ENCODE peak calls at places on chromosomes 6 and 20, in nine cellular contexts. One of them, this sample, is unnamed.

GRCh38 chr20:56893206-56893605 is 264.1 kb downstream of the TFAP2C start:
- DNase-seq in mammary epithelial cell: no peak
- DNase-seq in ovary: no peak
- DNase-seq in psoas muscle: no peak
- DNase-seq in stomach: no peak
- DNase-seq in stimulated activated CD4-positive, alpha-beta T cell treated with anti-CD3 and anti-CD28 coated beads, TNF-alpha, amount 100 ng/mL, for 4 hours: no peak
- DNase-seq in SK-N-SH: no peak
- DNase-seq in heart left ventricle: no peak
- DNase-seq in GM13977: no peak
- DNase-seq in this sample: no peak

GRCh38 chr20:24863356-24863755 is 85.7 kb upstream of the CST7 start:
- DNase-seq in mammary epithelial cell: peak
- DNase-seq in ovary: no peak
- DNase-seq in psoas muscle: no peak
- DNase-seq in stomach: no peak
- DNase-seq in stimulated activated CD4-positive, alpha-beta T cell treated with anti-CD3 and anti-CD28 coated beads, TNF-alpha, amount 100 ng/mL, for 4 hours: no peak
- DNase-seq in SK-N-SH: no peak
- DNase-seq in heart left ventricle: no peak
- DNase-seq in GM13977: no peak
- DNase-seq in this sample: peak

GRCh38 chr20:20786428-20786827 is 74.0 kb upstream of the RALGAPA2 start:
- DNase-seq in mammary epithelial cell: no peak
- DNase-seq in ovary: no peak
- DNase-seq in psoas muscle: no peak
- DNase-seq in stomach: no peak
- DNase-seq in stimulated activated CD4-positive, alpha-beta T cell treated with anti-CD3 and anti-CD28 coated beads, TNF-alpha, amount 100 ng/mL, for 4 hours: no peak
- DNase-seq in SK-N-SH: no peak
- DNase-seq in heart left ventricle: no peak
- DNase-seq in GM13977: no peak
- DNase-seq in this sample: no peak

GRCh38 chr6:121794630-121795029 is 359.2 kb downstream of the GJA1 start:
- DNase-seq in mammary epithelial cell: peak
- DNase-seq in ovary: no peak
- DNase-seq in psoas muscle: no peak
- DNase-seq in stomach: no peak
- DNase-seq in stimulated activated CD4-positive, alpha-beta T cell treated with anti-CD3 and anti-CD28 coated beads, TNF-alpha, amount 100 ng/mL, for 4 hours: no peak
- DNase-seq in SK-N-SH: no peak
- DNase-seq in heart left ventricle: no peak
- DNase-seq in GM13977: no peak
- DNase-seq in this sample: peak

GRCh38 chr20:37323985-37324384 is 22.0 kb upstream of the SRC start:
- DNase-seq in mammary epithelial cell: peak
- DNase-seq in ovary: no peak
- DNase-seq in psoas muscle: no peak
- DNase-seq in stomach: no peak
- DNase-seq in stimulated activated CD4-positive, alpha-beta T cell treated with anti-CD3 and anti-CD28 coated beads, TNF-alpha, amount 100 ng/mL, for 4 hours: no peak
- DNase-seq in SK-N-SH: no peak
- DNase-seq in heart left ventricle: no peak
- DNase-seq in GM13977: no peak
- DNase-seq in this sample: peak

GRCh38 chr6:49541210-49541724 is 9.2 kb upstream of the C6orf141 start:
- DNase-seq in mammary epithelial cell: peak
- DNase-seq in ovary: no peak
- DNase-seq in psoas muscle: no peak
- DNase-seq in stomach: no peak
- DNase-seq in stimulated activated CD4-positive, alpha-beta T cell treated with anti-CD3 and anti-CD28 coated beads, TNF-alpha, amount 100 ng/mL, for 4 hours: no peak
- DNase-seq in SK-N-SH: no peak
- DNase-seq in heart left ventricle: no peak
- DNase-seq in GM13977: no peak
- DNase-seq in this sample: peak

GRCh38 chr20:37379967-37380828 is 34.3 kb downstream of the SRC start:
- DNase-seq in mammary epithelial cell: no peak
- DNase-seq in ovary: no peak
- DNase-seq in psoas muscle: no peak
- DNase-seq in stomach: no peak
- DNase-seq in stimulated activated CD4-positive, alpha-beta T cell treated with anti-CD3 and anti-CD28 coated beads, TNF-alpha, amount 100 ng/mL, for 4 hours: no peak
- DNase-seq in SK-N-SH: peak
- DNase-seq in heart left ventricle: no peak
- DNase-seq in GM13977: no peak
- DNase-seq in this sample: peak

GRCh38 chr6:154356118-154356517 is 485 bp downstream of the IPCEF1 start:
- DNase-seq in mammary epithelial cell: no peak
- DNase-seq in ovary: no peak
- DNase-seq in psoas muscle: no peak
- DNase-seq in stomach: no peak
- DNase-seq in stimulated activated CD4-positive, alpha-beta T cell treated with anti-CD3 and anti-CD28 coated beads, TNF-alpha, amount 100 ng/mL, for 4 hours: no peak
- DNase-seq in SK-N-SH: no peak
- DNase-seq in heart left ventricle: no peak
- DNase-seq in GM13977: no peak
- DNase-seq in this sample: no peak

GRCh38 chr6:43909474-43910148 is 139.6 kb downstream of the VEGFA start:
- DNase-seq in mammary epithelial cell: no peak
- DNase-seq in ovary: no peak
- DNase-seq in psoas muscle: no peak
- DNase-seq in stomach: no peak
- DNase-seq in stimulated activated CD4-positive, alpha-beta T cell treated with anti-CD3 and anti-CD28 coated beads, TNF-alpha, amount 100 ng/mL, for 4 hours: no peak
- DNase-seq in SK-N-SH: no peak
- DNase-seq in heart left ventricle: peak
- DNase-seq in GM13977: no peak
- DNase-seq in this sample: no peak

GRCh38 chr20:4585104-4585753 is 136.5 kb upstream of the PRND start:
- DNase-seq in mammary epithelial cell: peak
- DNase-seq in ovary: no peak
- DNase-seq in psoas muscle: no peak
- DNase-seq in stomach: no peak
- DNase-seq in stimulated activated CD4-positive, alpha-beta T cell treated with anti-CD3 and anti-CD28 coated beads, TNF-alpha, amount 100 ng/mL, for 4 hours: no peak
- DNase-seq in SK-N-SH: no peak
- DNase-seq in heart left ventricle: no peak
- DNase-seq in GM13977: no peak
- DNase-seq in this sample: peak

GRCh38 chr20:10469599-10469998 is 34.5 kb downstream of the SLX4IP start:
- DNase-seq in mammary epithelial cell: peak
- DNase-seq in ovary: no peak
- DNase-seq in psoas muscle: peak
- DNase-seq in stomach: no peak
- DNase-seq in stimulated activated CD4-positive, alpha-beta T cell treated with anti-CD3 and anti-CD28 coated beads, TNF-alpha, amount 100 ng/mL, for 4 hours: no peak
- DNase-seq in SK-N-SH: peak
- DNase-seq in heart left ventricle: no peak
- DNase-seq in GM13977: peak
- DNase-seq in this sample: peak

GRCh38 chr6:146944809-146945208 is 259.4 kb upstream of the STXBP5 start:
- DNase-seq in mammary epithelial cell: no peak
- DNase-seq in ovary: no peak
- DNase-seq in psoas muscle: no peak
- DNase-seq in stomach: no peak
- DNase-seq in stimulated activated CD4-positive, alpha-beta T cell treated with anti-CD3 and anti-CD28 coated beads, TNF-alpha, amount 100 ng/mL, for 4 hours: no peak
- DNase-seq in SK-N-SH: no peak
- DNase-seq in heart left ventricle: no peak
- DNase-seq in GM13977: no peak
- DNase-seq in this sample: no peak

GRCh38 chr6:79706527-79706926 is 75.4 kb downstream of the SH3BGRL2 start:
- DNase-seq in mammary epithelial cell: no peak
- DNase-seq in ovary: no peak
- DNase-seq in psoas muscle: no peak
- DNase-seq in stomach: no peak
- DNase-seq in stimulated activated CD4-positive, alpha-beta T cell treated with anti-CD3 and anti-CD28 coated beads, TNF-alpha, amount 100 ng/mL, for 4 hours: no peak
- DNase-seq in SK-N-SH: no peak
- DNase-seq in heart left ventricle: no peak
- DNase-seq in GM13977: no peak
- DNase-seq in this sample: no peak

GRCh38 chr20:11705512-11705911 is 212.2 kb upstream of the BTBD3 start:
- DNase-seq in mammary epithelial cell: no peak
- DNase-seq in ovary: no peak
- DNase-seq in psoas muscle: no peak
- DNase-seq in stomach: no peak
- DNase-seq in stimulated activated CD4-positive, alpha-beta T cell treated with anti-CD3 and anti-CD28 coated beads, TNF-alpha, amount 100 ng/mL, for 4 hours: no peak
- DNase-seq in SK-N-SH: no peak
- DNase-seq in heart left ventricle: no peak
- DNase-seq in GM13977: no peak
- DNase-seq in this sample: no peak

GRCh38 chr6:36788768-36789167 is 50.5 kb downstream of the CPNE5 start:
- DNase-seq in mammary epithelial cell: peak
- DNase-seq in ovary: no peak
- DNase-seq in psoas muscle: no peak
- DNase-seq in stomach: no peak
- DNase-seq in stimulated activated CD4-positive, alpha-beta T cell treated with anti-CD3 and anti-CD28 coated beads, TNF-alpha, amount 100 ng/mL, for 4 hours: no peak
- DNase-seq in SK-N-SH: no peak
- DNase-seq in heart left ventricle: no peak
- DNase-seq in GM13977: no peak
- DNase-seq in this sample: no peak

GRCh38 chr20:52312131-52312729 is 120.7 kb upstream of the ZFP64 start:
- DNase-seq in mammary epithelial cell: peak
- DNase-seq in ovary: peak
- DNase-seq in psoas muscle: no peak
- DNase-seq in stomach: peak
- DNase-seq in stimulated activated CD4-positive, alpha-beta T cell treated with anti-CD3 and anti-CD28 coated beads, TNF-alpha, amount 100 ng/mL, for 4 hours: no peak
- DNase-seq in SK-N-SH: peak
- DNase-seq in heart left ventricle: no peak
- DNase-seq in GM13977: peak
- DNase-seq in this sample: peak

GRCh38 chr6:154721460-154721859 is 11.8 kb upstream of the SCAF8 start:
- DNase-seq in mammary epithelial cell: peak
- DNase-seq in ovary: no peak
- DNase-seq in psoas muscle: no peak
- DNase-seq in stomach: no peak
- DNase-seq in stimulated activated CD4-positive, alpha-beta T cell treated with anti-CD3 and anti-CD28 coated beads, TNF-alpha, amount 100 ng/mL, for 4 hours: no peak
- DNase-seq in SK-N-SH: no peak
- DNase-seq in heart left ventricle: no peak
- DNase-seq in GM13977: no peak
- DNase-seq in this sample: peak

GRCh38 chr20:49750611-49751396 is 37.1 kb upstream of the B4GALT5 start:
- DNase-seq in mammary epithelial cell: no peak
- DNase-seq in ovary: no peak
- DNase-seq in psoas muscle: peak
- DNase-seq in stomach: no peak
- DNase-seq in stimulated activated CD4-positive, alpha-beta T cell treated with anti-CD3 and anti-CD28 coated beads, TNF-alpha, amount 100 ng/mL, for 4 hours: no peak
- DNase-seq in SK-N-SH: no peak
- DNase-seq in heart left ventricle: no peak
- DNase-seq in GM13977: peak
- DNase-seq in this sample: no peak

GRCh38 chr6:140850438-140850837 is 1282.3 kb upstream of the GJE1 start:
- DNase-seq in mammary epithelial cell: peak
- DNase-seq in ovary: no peak
- DNase-seq in psoas muscle: no peak
- DNase-seq in stomach: no peak
- DNase-seq in stimulated activated CD4-positive, alpha-beta T cell treated with anti-CD3 and anti-CD28 coated beads, TNF-alpha, amount 100 ng/mL, for 4 hours: no peak
- DNase-seq in SK-N-SH: no peak
- DNase-seq in heart left ventricle: no peak
- DNase-seq in GM13977: no peak
- DNase-seq in this sample: peak

GRCh38 chr6:36657942-36658544 is 20.5 kb upstream of the CDKN1A start:
- DNase-seq in mammary epithelial cell: peak
- DNase-seq in ovary: no peak
- DNase-seq in psoas muscle: no peak
- DNase-seq in stomach: no peak
- DNase-seq in stimulated activated CD4-positive, alpha-beta T cell treated with anti-CD3 and anti-CD28 coated beads, TNF-alpha, amount 100 ng/mL, for 4 hours: no peak
- DNase-seq in SK-N-SH: no peak
- DNase-seq in heart left ventricle: no peak
- DNase-seq in GM13977: peak
- DNase-seq in this sample: peak

GRCh38 chr6:118679293-118679692 is 27.9 kb upstream of the CEP85L start:
- DNase-seq in mammary epithelial cell: peak
- DNase-seq in ovary: no peak
- DNase-seq in psoas muscle: no peak
- DNase-seq in stomach: no peak
- DNase-seq in stimulated activated CD4-positive, alpha-beta T cell treated with anti-CD3 and anti-CD28 coated beads, TNF-alpha, amount 100 ng/mL, for 4 hours: no peak
- DNase-seq in SK-N-SH: no peak
- DNase-seq in heart left ventricle: no peak
- DNase-seq in GM13977: no peak
- DNase-seq in this sample: peak

GRCh38 chr6:141309295-141309694 is 823.4 kb upstream of the GJE1 start:
- DNase-seq in mammary epithelial cell: no peak
- DNase-seq in ovary: no peak
- DNase-seq in psoas muscle: no peak
- DNase-seq in stomach: no peak
- DNase-seq in stimulated activated CD4-positive, alpha-beta T cell treated with anti-CD3 and anti-CD28 coated beads, TNF-alpha, amount 100 ng/mL, for 4 hours: no peak
- DNase-seq in SK-N-SH: no peak
- DNase-seq in heart left ventricle: no peak
- DNase-seq in GM13977: no peak
- DNase-seq in this sample: no peak

GRCh38 chr6:12836009-12836408 is 119.4 kb downstream of the PHACTR1 start:
- DNase-seq in mammary epithelial cell: no peak
- DNase-seq in ovary: no peak
- DNase-seq in psoas muscle: no peak
- DNase-seq in stomach: no peak
- DNase-seq in stimulated activated CD4-positive, alpha-beta T cell treated with anti-CD3 and anti-CD28 coated beads, TNF-alpha, amount 100 ng/mL, for 4 hours: no peak
- DNase-seq in SK-N-SH: no peak
- DNase-seq in heart left ventricle: no peak
- DNase-seq in GM13977: no peak
- DNase-seq in this sample: no peak

GRCh38 chr20:58065508-58066361 is 162.7 kb downstream of the ANKRD60 start:
- DNase-seq in mammary epithelial cell: peak
- DNase-seq in ovary: no peak
- DNase-seq in psoas muscle: no peak
- DNase-seq in stomach: no peak
- DNase-seq in stimulated activated CD4-positive, alpha-beta T cell treated with anti-CD3 and anti-CD28 coated beads, TNF-alpha, amount 100 ng/mL, for 4 hours: no peak
- DNase-seq in SK-N-SH: no peak
- DNase-seq in heart left ventricle: no peak
- DNase-seq in GM13977: no peak
- DNase-seq in this sample: peak

GRCh38 chr20:8589956-8590355 is 457.9 kb downstream of the PLCB1 start:
- DNase-seq in mammary epithelial cell: no peak
- DNase-seq in ovary: no peak
- DNase-seq in psoas muscle: no peak
- DNase-seq in stomach: no peak
- DNase-seq in stimulated activated CD4-positive, alpha-beta T cell treated with anti-CD3 and anti-CD28 coated beads, TNF-alpha, amount 100 ng/mL, for 4 hours: no peak
- DNase-seq in SK-N-SH: no peak
- DNase-seq in heart left ventricle: no peak
- DNase-seq in GM13977: no peak
- DNase-seq in this sample: peak

GRCh38 chr20:58903636-58904035 is 51.1 kb downstream of the GNAS start:
- DNase-seq in mammary epithelial cell: no peak
- DNase-seq in ovary: no peak
- DNase-seq in psoas muscle: no peak
- DNase-seq in stomach: no peak
- DNase-seq in stimulated activated CD4-positive, alpha-beta T cell treated with anti-CD3 and anti-CD28 coated beads, TNF-alpha, amount 100 ng/mL, for 4 hours: no peak
- DNase-seq in SK-N-SH: no peak
- DNase-seq in heart left ventricle: no peak
- DNase-seq in GM13977: no peak
- DNase-seq in this sample: no peak

GRCh38 chr20:45951925-45952834 is 17.7 kb downstream of the PCIF1 start:
- DNase-seq in mammary epithelial cell: no peak
- DNase-seq in ovary: no peak
- DNase-seq in psoas muscle: no peak
- DNase-seq in stomach: no peak
- DNase-seq in stimulated activated CD4-positive, alpha-beta T cell treated with anti-CD3 and anti-CD28 coated beads, TNF-alpha, amount 100 ng/mL, for 4 hours: no peak
- DNase-seq in SK-N-SH: no peak
- DNase-seq in heart left ventricle: no peak
- DNase-seq in GM13977: no peak
- DNase-seq in this sample: no peak

GRCh38 chr6:170229851-170230519 is 60.9 kb downstream of the DLL1 start:
- DNase-seq in mammary epithelial cell: no peak
- DNase-seq in ovary: no peak
- DNase-seq in psoas muscle: no peak
- DNase-seq in stomach: no peak
- DNase-seq in stimulated activated CD4-positive, alpha-beta T cell treated with anti-CD3 and anti-CD28 coated beads, TNF-alpha, amount 100 ng/mL, for 4 hours: no peak
- DNase-seq in SK-N-SH: no peak
- DNase-seq in heart left ventricle: peak
- DNase-seq in GM13977: no peak
- DNase-seq in this sample: no peak

GRCh38 chr6:158488065-158488464 is 71.8 kb upstream of the TMEM181 start:
- DNase-seq in mammary epithelial cell: peak
- DNase-seq in ovary: no peak
- DNase-seq in psoas muscle: no peak
- DNase-seq in stomach: no peak
- DNase-seq in stimulated activated CD4-positive, alpha-beta T cell treated with anti-CD3 and anti-CD28 coated beads, TNF-alpha, amount 100 ng/mL, for 4 hours: no peak
- DNase-seq in SK-N-SH: no peak
- DNase-seq in heart left ventricle: no peak
- DNase-seq in GM13977: no peak
- DNase-seq in this sample: peak

GRCh38 chr6:136579800-136580199 is 29.6 kb upstream of the MAP7 start:
- DNase-seq in mammary epithelial cell: no peak
- DNase-seq in ovary: no peak
- DNase-seq in psoas muscle: no peak
- DNase-seq in stomach: no peak
- DNase-seq in stimulated activated CD4-positive, alpha-beta T cell treated with anti-CD3 and anti-CD28 coated beads, TNF-alpha, amount 100 ng/mL, for 4 hours: no peak
- DNase-seq in SK-N-SH: no peak
- DNase-seq in heart left ventricle: no peak
- DNase-seq in GM13977: no peak
- DNase-seq in this sample: no peak

GRCh38 chr20:64164123-64164836 is at the start of gene MYT1:
- DNase-seq in mammary epithelial cell: no peak
- DNase-seq in ovary: no peak
- DNase-seq in psoas muscle: no peak
- DNase-seq in stomach: no peak
- DNase-seq in stimulated activated CD4-positive, alpha-beta T cell treated with anti-CD3 and anti-CD28 coated beads, TNF-alpha, amount 100 ng/mL, for 4 hours: no peak
- DNase-seq in SK-N-SH: peak
- DNase-seq in heart left ventricle: no peak
- DNase-seq in GM13977: no peak
- DNase-seq in this sample: no peak